ENCODE peak calls at places on chromosome 3, in six cellular contexts. One of them, this sample, is unnamed. For H3K4me1 and H3K9me3, the result is how much of the 10 kb centered on the place peaks cover.

GRCh38 chr3:157624801-157625200 is 121.6 kb upstream of the VEPH1 start:
- DNase-seq in CD8-positive, alpha-beta T cell: no peak
- DNase-seq in IMR-90: no peak
- DNase-seq in GM23248: no peak
- DNase-seq in CD4-positive, alpha-beta memory T cell: no peak
- DNase-seq in NT2/D1: no peak
- DNase-seq in this sample: no peak

GRCh38 chr3:64493149-64493548 is 194.7 kb downstream of the ADAMTS9 start:
- DNase-seq in CD8-positive, alpha-beta T cell: no peak
- DNase-seq in IMR-90: no peak
- DNase-seq in GM23248: no peak
- DNase-seq in CD4-positive, alpha-beta memory T cell: no peak
- DNase-seq in NT2/D1: no peak
- DNase-seq in this sample: no peak

GRCh38 chr3:30618508-30618907 is 12.1 kb downstream of the TGFBR2 start:
- DNase-seq in CD8-positive, alpha-beta T cell: no peak
- DNase-seq in IMR-90: no peak
- DNase-seq in GM23248: no peak
- DNase-seq in CD4-positive, alpha-beta memory T cell: no peak
- DNase-seq in NT2/D1: no peak
- DNase-seq in this sample: no peak

GRCh38 chr3:16174389-16174788 is at the start of gene GALNT15:
- DNase-seq in CD8-positive, alpha-beta T cell: no peak
- DNase-seq in IMR-90: peak
- DNase-seq in GM23248: peak
- DNase-seq in CD4-positive, alpha-beta memory T cell: no peak
- DNase-seq in NT2/D1: no peak
- DNase-seq in this sample: peak

GRCh38 chr3:115695081-115695480 is 71.8 kb downstream of the GAP43 start:
- DNase-seq in CD8-positive, alpha-beta T cell: no peak
- DNase-seq in IMR-90: no peak
- DNase-seq in GM23248: no peak
- DNase-seq in CD4-positive, alpha-beta memory T cell: no peak
- DNase-seq in NT2/D1: no peak
- DNase-seq in this sample: no peak

GRCh38 chr3:31758342-31758741 is 222.7 kb downstream of the OSBPL10 start:
- DNase-seq in CD8-positive, alpha-beta T cell: no peak
- DNase-seq in IMR-90: no peak
- DNase-seq in GM23248: no peak
- DNase-seq in CD4-positive, alpha-beta memory T cell: no peak
- DNase-seq in NT2/D1: no peak
- DNase-seq in this sample: no peak

GRCh38 chr3:42023380-42023779 is 61.5 kb upstream of the ULK4 start:
- DNase-seq in CD8-positive, alpha-beta T cell: no peak
- DNase-seq in IMR-90: no peak
- DNase-seq in GM23248: no peak
- DNase-seq in CD4-positive, alpha-beta memory T cell: no peak
- DNase-seq in NT2/D1: no peak
- DNase-seq in this sample: no peak

GRCh38 chr3:31448882-31449243 is 83.9 kb upstream of the STT3B start:
- DNase-seq in CD8-positive, alpha-beta T cell: no peak
- DNase-seq in IMR-90: no peak
- DNase-seq in GM23248: no peak
- DNase-seq in CD4-positive, alpha-beta memory T cell: no peak
- DNase-seq in NT2/D1: no peak
- DNase-seq in this sample: no peak

GRCh38 chr3:56980798-56981390 is 79.6 kb upstream of the SPATA12 start:
- DNase-seq in CD8-positive, alpha-beta T cell: no peak
- DNase-seq in IMR-90: peak
- DNase-seq in GM23248: peak
- DNase-seq in CD4-positive, alpha-beta memory T cell: no peak
- DNase-seq in NT2/D1: no peak
- DNase-seq in this sample: no peak

GRCh38 chr3:11195721-11196332 is 41.5 kb downstream of the HRH1 start:
- DNase-seq in CD8-positive, alpha-beta T cell: no peak
- DNase-seq in IMR-90: peak
- DNase-seq in GM23248: peak
- DNase-seq in CD4-positive, alpha-beta memory T cell: no peak
- DNase-seq in NT2/D1: no peak
- DNase-seq in this sample: no peak

GRCh38 chr3:101962055-101962454 is 112.7 kb downstream of the NFKBIZ start:
- DNase-seq in CD8-positive, alpha-beta T cell: no peak
- DNase-seq in IMR-90: peak
- DNase-seq in GM23248: no peak
- DNase-seq in CD4-positive, alpha-beta memory T cell: no peak
- DNase-seq in NT2/D1: no peak
- DNase-seq in this sample: no peak

GRCh38 chr3:67704322-67704721 is 49.9 kb upstream of the SUCLG2 start:
- DNase-seq in CD8-positive, alpha-beta T cell: no peak
- DNase-seq in IMR-90: no peak
- DNase-seq in GM23248: no peak
- DNase-seq in CD4-positive, alpha-beta memory T cell: no peak
- DNase-seq in NT2/D1: no peak
- DNase-seq in this sample: no peak

GRCh38 chr3:36894924-36895323 is 49.9 kb downstream of the TRANK1 start:
- DNase-seq in CD8-positive, alpha-beta T cell: no peak
- DNase-seq in IMR-90: no peak
- DNase-seq in GM23248: no peak
- DNase-seq in CD4-positive, alpha-beta memory T cell: no peak
- DNase-seq in NT2/D1: no peak
- DNase-seq in this sample: no peak

GRCh38 chr3:120561251-120562045 is 34.7 kb upstream of the NDUFB4 start:
- DNase-seq in CD8-positive, alpha-beta T cell: peak
- DNase-seq in IMR-90: peak
- DNase-seq in GM23248: peak
- DNase-seq in CD4-positive, alpha-beta memory T cell: peak
- DNase-seq in NT2/D1: no peak
- DNase-seq in this sample: peak

GRCh38 chr3:14689247-14689980 is 14.5 kb downstream of the C3orf20 start:
- DNase-seq in CD8-positive, alpha-beta T cell: no peak
- DNase-seq in IMR-90: no peak
- DNase-seq in GM23248: no peak
- DNase-seq in CD4-positive, alpha-beta memory T cell: no peak
- DNase-seq in NT2/D1: no peak
- DNase-seq in this sample: no peak

GRCh38 chr3:16090013-16090412 is 84.5 kb upstream of the GALNT15 start:
- DNase-seq in CD8-positive, alpha-beta T cell: no peak
- DNase-seq in IMR-90: peak
- DNase-seq in GM23248: peak
- DNase-seq in CD4-positive, alpha-beta memory T cell: no peak
- DNase-seq in NT2/D1: no peak
- DNase-seq in this sample: no peak

GRCh38 chr3:131619821-131620220 is 117.0 kb upstream of the MRPL3 start:
- DNase-seq in CD8-positive, alpha-beta T cell: no peak
- DNase-seq in IMR-90: no peak
- DNase-seq in GM23248: no peak
- DNase-seq in CD4-positive, alpha-beta memory T cell: no peak
- DNase-seq in NT2/D1: no peak
- DNase-seq in this sample: no peak

GRCh38 chr3:139107424-139108252 is 62.9 kb upstream of the PRR23C start:
- DNase-seq in CD8-positive, alpha-beta T cell: no peak
- DNase-seq in IMR-90: no peak
- DNase-seq in GM23248: no peak
- DNase-seq in CD4-positive, alpha-beta memory T cell: no peak
- DNase-seq in NT2/D1: no peak
- DNase-seq in this sample: no peak

GRCh38 chr3:22263042-22263441 is 512.0 kb upstream of the ZNF385D start:
- DNase-seq in CD8-positive, alpha-beta T cell: no peak
- DNase-seq in IMR-90: peak
- DNase-seq in GM23248: peak
- DNase-seq in CD4-positive, alpha-beta memory T cell: no peak
- DNase-seq in NT2/D1: no peak
- DNase-seq in this sample: no peak

GRCh38 chr3:176554791-176555330 is 642.4 kb downstream of the TBL1XR1 start:
- DNase-seq in CD8-positive, alpha-beta T cell: no peak
- DNase-seq in IMR-90: no peak
- DNase-seq in GM23248: no peak
- DNase-seq in CD4-positive, alpha-beta memory T cell: no peak
- DNase-seq in NT2/D1: no peak
- DNase-seq in this sample: no peak

GRCh38 chr3:169913270-169913780 is 2.0 kb downstream of the SAMD7 start:
- DNase-seq in CD8-positive, alpha-beta T cell: no peak
- DNase-seq in IMR-90: no peak
- DNase-seq in GM23248: no peak
- DNase-seq in CD4-positive, alpha-beta memory T cell: no peak
- DNase-seq in NT2/D1: no peak
- DNase-seq in this sample: no peak

GRCh38 chr3:169911272-169911671 is at the start of gene SAMD7:
- DNase-seq in CD8-positive, alpha-beta T cell: no peak
- DNase-seq in IMR-90: no peak
- DNase-seq in GM23248: no peak
- DNase-seq in CD4-positive, alpha-beta memory T cell: no peak
- DNase-seq in NT2/D1: no peak
- DNase-seq in this sample: no peak

GRCh38 chr3:169907944-169908343 is 3.4 kb upstream of the SAMD7 start:
- DNase-seq in CD8-positive, alpha-beta T cell: no peak
- DNase-seq in IMR-90: no peak
- DNase-seq in GM23248: no peak
- DNase-seq in CD4-positive, alpha-beta memory T cell: no peak
- DNase-seq in NT2/D1: no peak
- DNase-seq in this sample: no peak

GRCh38 chr3:169907476-169907875 is 3.9 kb upstream of the SAMD7 start:
- DNase-seq in CD8-positive, alpha-beta T cell: no peak
- DNase-seq in IMR-90: no peak
- DNase-seq in GM23248: peak
- DNase-seq in CD4-positive, alpha-beta memory T cell: no peak
- DNase-seq in NT2/D1: peak
- DNase-seq in this sample: no peak
- H3K4me1 ChIP-seq in CD8-positive, alpha-beta T cell: under half
- H3K4me1 ChIP-seq in IMR-90: under half
- H3K4me1 ChIP-seq in GM23248: under half
- H3K4me1 ChIP-seq in CD4-positive, alpha-beta memory T cell: under half
- H3K4me1 ChIP-seq in NT2/D1: under half
- H3K4me1 ChIP-seq in this sample: under half

GRCh38 chr3:160720123-160720746 is 35.8 kb upstream of the PPM1L start:
- DNase-seq in CD8-positive, alpha-beta T cell: no peak
- DNase-seq in IMR-90: no peak
- DNase-seq in GM23248: no peak
- DNase-seq in CD4-positive, alpha-beta memory T cell: no peak
- DNase-seq in NT2/D1: no peak
- DNase-seq in this sample: no peak

GRCh38 chr3:160725326-160725725 is 30.7 kb upstream of the PPM1L start:
- DNase-seq in CD8-positive, alpha-beta T cell: no peak
- DNase-seq in IMR-90: no peak
- DNase-seq in GM23248: no peak
- DNase-seq in CD4-positive, alpha-beta memory T cell: no peak
- DNase-seq in NT2/D1: no peak
- DNase-seq in this sample: no peak

GRCh38 chr3:160722331-160722730 is 33.7 kb upstream of the PPM1L start:
- DNase-seq in CD8-positive, alpha-beta T cell: no peak
- DNase-seq in IMR-90: no peak
- DNase-seq in GM23248: no peak
- DNase-seq in CD4-positive, alpha-beta memory T cell: no peak
- DNase-seq in NT2/D1: no peak
- DNase-seq in this sample: no peak

DNA sequence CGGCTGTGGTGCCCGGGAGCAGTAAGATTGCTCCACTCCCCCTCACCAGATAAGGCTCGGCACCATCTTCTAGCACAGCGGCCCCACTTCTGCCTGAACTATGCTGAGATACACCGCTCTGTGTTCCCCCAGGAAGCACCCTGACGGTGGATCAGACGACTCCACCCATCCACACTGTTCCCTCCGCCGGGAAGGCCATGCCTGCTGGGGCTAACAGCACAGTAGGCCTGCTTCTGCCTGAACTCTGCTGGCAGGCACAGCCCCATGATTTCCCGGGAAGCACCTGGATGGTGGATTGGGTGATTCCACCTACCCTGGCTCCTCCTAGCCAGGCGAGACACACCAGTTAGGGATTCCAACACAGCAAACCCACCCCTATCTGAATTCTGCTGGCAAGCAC is 36.3 kb upstream of the PPM1L start:
- DNase-seq in CD8-positive, alpha-beta T cell: no peak
- DNase-seq in IMR-90: no peak
- DNase-seq in GM23248: no peak
- DNase-seq in CD4-positive, alpha-beta memory T cell: no peak
- DNase-seq in NT2/D1: no peak
- DNase-seq in this sample: no peak
- H3K9me3 ChIP-seq in CD8-positive, alpha-beta T cell: under half
- H3K9me3 ChIP-seq in IMR-90: under half
- H3K9me3 ChIP-seq in GM23248: under half
- H3K9me3 ChIP-seq in CD4-positive, alpha-beta memory T cell: under half
- H3K9me3 ChIP-seq in NT2/D1: under half
- H3K9me3 ChIP-seq in this sample: under half

DNA sequence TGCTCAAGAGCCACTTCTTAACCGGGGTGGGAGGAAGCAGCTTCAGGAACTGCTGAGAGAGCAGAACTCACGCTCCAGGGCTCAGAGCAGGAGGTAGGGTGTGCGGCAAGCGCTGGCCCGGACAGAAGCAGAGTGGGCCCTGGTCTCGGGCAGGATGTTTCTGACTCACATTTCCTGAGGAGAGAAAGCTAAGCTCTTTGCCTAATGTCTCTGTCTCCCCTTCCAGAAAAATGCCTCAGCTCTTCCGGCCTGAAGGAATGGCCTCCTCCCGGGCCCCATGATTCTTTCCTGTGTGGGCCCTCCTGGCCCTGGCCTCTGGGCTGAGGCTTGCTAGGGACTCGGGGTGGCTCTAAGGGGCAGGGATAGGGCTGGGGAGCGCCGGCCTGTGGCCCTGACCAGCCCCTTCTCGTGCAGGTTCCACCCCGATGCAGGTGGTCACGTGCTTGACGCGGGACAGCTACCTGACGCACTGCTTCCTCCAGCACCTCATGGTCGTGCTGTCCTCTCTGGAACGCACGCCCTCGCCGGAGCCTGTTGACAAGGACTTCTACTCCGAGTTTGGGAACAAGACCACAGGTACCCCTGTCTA is 4.1 kb upstream of the STAB1 start:
- DNase-seq in CD8-positive, alpha-beta T cell: no peak
- DNase-seq in IMR-90: peak
- DNase-seq in GM23248: no peak
- DNase-seq in CD4-positive, alpha-beta memory T cell: no peak
- DNase-seq in NT2/D1: no peak
- DNase-seq in this sample: no peak
- H3K4me1 ChIP-seq in CD8-positive, alpha-beta T cell: under half
- H3K4me1 ChIP-seq in IMR-90: under half
- H3K4me1 ChIP-seq in GM23248: under half
- H3K4me1 ChIP-seq in CD4-positive, alpha-beta memory T cell: under half
- H3K4me1 ChIP-seq in NT2/D1: under half
- H3K4me1 ChIP-seq in this sample: under half

DNA sequence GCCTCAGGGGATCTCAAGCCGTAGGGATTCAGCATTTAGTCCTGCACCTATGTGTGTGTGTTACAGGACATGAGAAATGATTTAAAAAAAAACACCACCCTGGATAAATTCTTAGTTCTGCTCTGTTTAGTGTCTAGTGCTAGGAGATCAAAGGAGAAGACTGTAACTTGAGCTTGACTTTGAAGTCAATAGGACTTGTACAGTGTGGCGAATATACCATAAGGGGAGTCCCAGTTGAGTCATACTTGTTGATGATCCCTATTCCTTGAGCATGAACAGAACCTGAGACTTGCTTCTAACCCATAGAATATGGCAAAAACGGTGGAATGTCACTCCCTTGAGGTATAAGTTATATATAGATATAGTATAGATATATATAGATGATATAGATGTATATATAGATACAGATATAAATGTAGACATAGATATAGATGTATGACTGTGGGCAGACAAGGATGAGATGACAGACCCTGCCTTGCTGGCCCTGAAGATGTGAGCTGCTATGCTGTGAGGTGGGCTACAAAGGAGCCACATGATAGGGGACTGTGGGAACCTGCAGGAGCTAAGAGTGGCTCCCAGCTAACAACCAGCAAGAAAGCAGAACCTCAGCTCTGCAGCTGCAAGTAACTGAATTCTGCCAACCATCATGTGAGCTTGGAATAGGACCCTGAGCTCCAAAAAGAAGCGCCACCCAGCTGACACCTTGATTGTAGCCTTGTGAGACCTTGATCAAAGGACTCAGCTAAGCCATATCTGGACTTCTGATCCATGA is 123.5 kb upstream of the GRM7 start:
- DNase-seq in CD8-positive, alpha-beta T cell: no peak
- DNase-seq in IMR-90: no peak
- DNase-seq in GM23248: no peak
- DNase-seq in CD4-positive, alpha-beta memory T cell: no peak
- DNase-seq in NT2/D1: no peak
- DNase-seq in this sample: no peak
- H3K9me3 ChIP-seq in CD8-positive, alpha-beta T cell: under half
- H3K9me3 ChIP-seq in IMR-90: under half
- H3K9me3 ChIP-seq in GM23248: under half
- H3K9me3 ChIP-seq in CD4-positive, alpha-beta memory T cell: under half
- H3K9me3 ChIP-seq in NT2/D1: under half
- H3K9me3 ChIP-seq in this sample: under half

This sample was measured in left lung.